ENCODE peak calls at places on chromosomes 13 and 19, in six cellular contexts. S is HEK293T, X is EH, D is H4, V is head of caudate nucleus, H is NCI-H1105 treated with DMSO at 0.1 percent for 48 hours. F is an unnamed sample.

GRCh38 chr19:45020071-45020470 is 18.8 kb upstream of the CLASRP start:
- DNase-seq in H (no peak), V (no peak), D (no peak), X (no peak), S (no peak), F (no peak)

GRCh38 chr13:36088001-36088400 is 43.2 kb downstream of the DCLK1 start:
- DNase-seq in H (no peak), X (no peak), V (no peak), S (no peak), D (no peak), F (no peak)

GRCh38 chr13:19960673-19961015 is 2.1 kb downstream of the ZMYM2 start:
- DNase-seq in V (no peak), H (no peak), X (peak; percentile 7), D (no peak), S (no peak), F (no peak)

GRCh38 chr13:69959041-69959440 is 148.6 kb upstream of the ATXN8OS start:
- DNase-seq in X (no peak), V (no peak), D (peak; percentile 10), H (no peak), S (no peak), F (no peak)

GRCh38 chr13:110912651-110913051 is 2.2 kb downstream of the ANKRD10 start:
- DNase-seq in X (peak; percentile 68), S (no peak), H (no peak), V (no peak), D (no peak), F (peak; percentile 80)

GRCh38 chr19:31448221-31448657 is 99.0 kb upstream of the TSHZ3 start:
- DNase-seq in V (no peak), S (no peak), D (peak; percentile 91), H (peak; percentile 85), X (peak; percentile 84), F (peak; percentile 39)

GRCh38 chr13:29852464-29853054 is 2.1 kb upstream of the UBL3 start:
- DNase-seq in X (peak; percentile 69), S (no peak), H (no peak), V (no peak), D (no peak), F (peak; percentile 46)

GRCh38 chr19:5356428-5356827 is 15.8 kb upstream of the PTPRS start:
- DNase-seq in D (no peak), V (peak; percentile 51), S (no peak), X (no peak), H (no peak), F (no peak)